ENCODE peak calls at places on chromosome 22, in seven cellular contexts. Q, N, S, F, L, B and V are unnamed samples.

GRCh38 chr22:20244744-20245576 is 23.2 kb downstream of the RTN4R start:
- DNase-seq in Q (peak), N (no peak), S (no peak), F (no peak), L (no peak), B (no peak), V (peak)

GRCh38 chr22:26642465-26643367 is 14.7 kb upstream of the MIAT start:
- DNase-seq in Q (peak), N (no peak), S (no peak), F (no peak), L (peak), B (peak), V (no peak)

GRCh38 chr22:35539487-35539886 is 1.1 kb upstream of the RASD2 start:
- DNase-seq in Q (no peak), N (no peak), S (no peak), F (no peak), L (no peak), B (no peak), V (no peak)

GRCh38 chr22:25030636-25031035 is 78.1 kb downstream of the KIAA1671 start:
- DNase-seq in Q (no peak), N (no peak), S (no peak), F (no peak), L (peak), B (no peak), V (no peak)

GRCh38 chr22:20885557-20886323 is 26.9 kb downstream of the SNAP29 start:
- DNase-seq in Q (peak), N (peak), S (peak), F (peak), L (peak), B (peak), V (peak)

GRCh38 chr22:22245935-22246525 is 1.4 kb downstream of the VPREB1 start:
- DNase-seq in Q (no peak), N (no peak), S (no peak), F (no peak), L (no peak), B (no peak), V (no peak)

GRCh38 chr22:44895296-44896055 is 114.3 kb downstream of the PHF21B start:
- DNase-seq in Q (no peak), N (no peak), S (no peak), F (no peak), L (no peak), B (no peak), V (no peak)

GRCh38 chr22:37043828-37044538 is 7.6 kb upstream of the KCTD17 start:
- DNase-seq in Q (peak), N (peak), S (peak), F (no peak), L (peak), B (peak), V (peak)

GRCh38 chr22:32480238-32480637 is 5.6 kb downstream of the FBXO7 start:
- DNase-seq in Q (peak), N (no peak), S (no peak), F (no peak), L (no peak), B (no peak), V (no peak)

GRCh38 chr22:21446128-21446826 is 20.9 kb upstream of the TMEM191C start:
- DNase-seq in Q (no peak), N (no peak), S (no peak), F (no peak), L (no peak), B (peak), V (peak)

GRCh38 chr22:26109686-26110315 is 59.5 kb upstream of the SEZ6L start:
- DNase-seq in Q (no peak), N (no peak), S (no peak), F (no peak), L (no peak), B (no peak), V (no peak)

GRCh38 chr22:24216541-24217209 is 28.2 kb downstream of the GGT5 start:
- DNase-seq in Q (peak), N (no peak), S (no peak), F (no peak), L (no peak), B (no peak), V (no peak)

GRCh38 chr22:48943567-48944432 is 883.9 kb downstream of the BRD1 start:
- DNase-seq in Q (peak), N (peak), S (no peak), F (no peak), L (no peak), B (peak), V (no peak)

GRCh38 chr22:48949375-48950149 is 878.1 kb downstream of the BRD1 start:
- DNase-seq in Q (no peak), N (no peak), S (no peak), F (no peak), L (no peak), B (peak), V (no peak)

GRCh38 chr22:25027959-25028840 is 75.7 kb downstream of the KIAA1671 start:
- DNase-seq in Q (peak), N (peak), S (no peak), F (no peak), L (peak), B (no peak), V (peak)

GRCh38 chr22:21972293-21972779 is 10.3 kb downstream of the TOP3B start:
- DNase-seq in Q (peak), N (peak), S (peak), F (no peak), L (no peak), B (no peak), V (peak)

GRCh38 chr22:19515654-19516377 is 8.4 kb downstream of the CLDN5 start:
- DNase-seq in Q (no peak), N (no peak), S (no peak), F (no peak), L (no peak), B (no peak), V (no peak)

GRCh38 chr22:50311606-50312351 is 4.3 kb upstream of the PLXNB2 start:
- DNase-seq in Q (no peak), N (no peak), S (no peak), F (no peak), L (peak), B (no peak), V (peak)

GRCh38 chr22:24157783-24158170 is 23.5 kb upstream of the SUSD2 start:
- DNase-seq in Q (peak), N (no peak), S (peak), F (no peak), L (no peak), B (no peak), V (no peak)

GRCh38 chr22:45512363-45512762 is 9.7 kb downstream of the FBLN1 start:
- DNase-seq in Q (no peak), N (no peak), S (no peak), F (no peak), L (no peak), B (no peak), V (no peak)

GRCh38 chr22:48659393-48659792 is 1168.3 kb downstream of the BRD1 start:
- DNase-seq in Q (no peak), N (no peak), S (no peak), F (no peak), L (no peak), B (no peak), V (no peak)

GRCh38 chr22:37462983-37463382 is 23.2 kb downstream of the MFNG start:
- DNase-seq in Q (peak), N (peak), S (peak), F (no peak), L (no peak), B (no peak), V (no peak)

GRCh38 chr22:49966041-49966715 is 5.6 kb downstream of the PIM3 start:
- DNase-seq in Q (no peak), N (peak), S (no peak), F (no peak), L (peak), B (peak), V (no peak)

DNA sequence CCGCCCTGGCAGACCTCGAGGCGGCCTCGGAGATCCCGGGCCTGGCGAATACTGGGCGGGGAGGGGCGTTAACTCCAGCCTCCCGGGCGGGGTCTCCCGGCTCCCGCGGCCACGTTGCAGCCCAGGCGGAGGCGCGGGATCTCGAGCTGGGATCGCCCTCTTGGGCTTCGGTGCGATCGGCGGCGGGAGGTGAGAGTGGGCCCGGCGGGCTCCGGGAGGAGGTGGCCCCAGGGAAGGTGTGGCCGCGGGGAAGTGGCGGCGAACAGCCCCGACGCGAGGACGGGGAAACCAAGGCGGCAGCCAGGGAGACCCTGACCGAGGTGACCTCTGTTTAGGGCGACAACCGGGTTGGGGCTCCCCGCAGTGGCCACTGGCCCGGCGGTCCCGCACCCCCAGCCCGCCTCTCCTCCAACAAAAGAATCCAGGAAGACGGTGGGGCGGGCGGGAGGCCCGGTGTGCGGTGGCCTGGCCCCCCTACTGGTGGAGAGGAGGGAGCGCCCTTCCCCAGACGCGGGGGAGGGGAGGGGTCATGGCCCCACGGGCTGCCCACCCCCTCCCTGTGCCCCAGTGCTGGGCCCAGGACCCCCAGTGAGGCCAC is at the start of gene PHETA2:
- DNase-seq in Q (peak), N (no peak), S (peak), F (no peak), L (peak), B (peak), V (peak)
- TF ChIP-seq CTCF in Q (peak), N (peak), S (peak), F (peak), L (peak), B (no peak), V (peak)

DNA sequence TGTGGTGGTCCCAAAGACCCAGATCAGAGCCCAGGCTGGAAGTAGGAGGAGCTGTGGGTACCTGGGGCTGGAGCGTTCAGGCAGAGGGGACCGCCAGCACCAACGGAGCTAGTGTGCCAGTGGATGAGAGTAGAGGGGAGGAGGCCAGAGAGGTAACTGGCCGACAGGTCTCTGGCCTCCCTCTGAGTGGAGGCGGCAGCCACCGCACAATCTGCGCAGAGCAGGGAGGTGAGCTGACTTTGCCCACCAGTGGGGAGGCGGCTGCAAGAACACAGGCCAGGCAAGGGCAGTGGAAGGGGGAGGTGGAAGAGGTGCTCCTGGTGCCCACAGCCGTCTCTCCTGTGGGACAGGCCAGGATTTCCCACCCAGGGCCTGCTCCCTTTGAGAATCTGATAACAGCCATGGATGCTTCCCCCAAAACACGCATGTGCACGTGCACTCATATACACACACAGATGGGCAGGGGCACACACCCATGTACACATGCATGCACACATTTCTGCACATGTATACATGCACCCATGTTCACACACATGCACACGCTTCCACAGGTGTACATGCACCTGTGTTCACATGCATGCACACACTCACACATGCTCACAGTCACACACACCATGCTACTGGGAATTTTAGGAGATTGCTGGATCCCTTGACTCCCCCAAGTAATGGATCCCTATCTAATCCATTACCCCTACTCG is 6.4 kb upstream of the MGAT3 start:
- DNase-seq in Q (no peak), N (no peak), S (no peak), F (no peak), L (no peak), B (no peak), V (no peak)
- TF ChIP-seq CTCF in Q (no peak), N (no peak), S (no peak), F (no peak), L (no peak), B (no peak), V (no peak)

DNA sequence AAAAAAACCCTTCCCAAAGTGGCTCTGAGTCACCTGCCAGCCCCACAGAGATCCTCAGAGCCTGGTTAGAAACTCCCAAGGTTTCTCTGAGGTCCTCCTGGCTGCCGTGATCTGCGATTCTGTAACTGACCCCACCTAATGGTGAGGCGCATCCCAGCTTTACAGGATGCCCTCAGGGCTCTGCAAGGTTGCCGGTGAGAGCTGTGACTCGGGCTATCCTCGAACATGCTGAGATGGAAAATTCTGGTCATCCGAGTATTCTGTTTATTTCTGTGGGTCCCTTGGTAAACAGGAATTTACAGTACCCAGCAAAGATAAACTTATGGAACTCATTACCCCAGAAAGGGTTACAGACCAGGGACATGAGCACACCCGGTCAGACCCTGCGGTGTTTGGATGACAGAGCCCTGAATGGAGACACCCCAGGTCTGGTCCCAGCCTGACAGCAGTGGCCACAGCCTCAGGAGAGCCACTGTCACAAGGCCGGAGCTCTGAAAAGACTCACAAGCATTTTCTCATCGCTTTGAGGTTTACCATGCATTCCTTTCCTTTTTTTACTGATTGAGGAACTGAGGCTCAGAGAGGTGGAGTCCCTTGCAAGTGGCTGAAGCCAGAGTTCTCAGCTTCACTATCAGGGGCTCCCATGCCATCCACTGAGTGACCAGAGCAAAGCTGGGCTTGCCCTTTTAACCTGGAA is 22.2 kb downstream of the LIF start:
- DNase-seq in Q (no peak), N (no peak), S (no peak), F (no peak), L (no peak), B (no peak), V (no peak)
- TF ChIP-seq CTCF in Q (no peak), N (no peak), S (no peak), F (no peak), L (no peak), B (no peak), V (no peak)

DNA sequence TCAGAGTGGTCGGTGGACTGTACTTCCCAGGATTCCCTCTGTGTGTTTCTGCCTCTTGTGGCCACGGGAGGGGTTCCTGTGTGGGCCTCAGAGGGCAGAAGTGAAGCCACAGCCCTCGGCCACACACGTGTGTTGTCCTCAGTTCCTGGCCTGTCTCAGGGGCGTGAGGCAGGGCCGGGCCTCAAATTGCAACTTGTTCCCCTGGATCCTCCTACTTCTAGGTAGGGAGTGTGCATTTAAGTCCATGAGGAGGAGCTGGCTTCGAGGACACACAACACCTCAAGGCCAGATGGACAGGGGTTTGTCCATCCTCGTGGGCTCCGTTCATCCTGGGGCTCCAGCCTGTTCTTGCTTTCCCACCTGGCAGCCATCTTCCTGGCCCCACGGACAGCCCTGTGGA is 573.0 kb downstream of the TBC1D22A start:
- DNase-seq in Q (no peak), N (no peak), S (no peak), F (no peak), L (no peak), B (no peak), V (no peak)
- TF ChIP-seq CTCF in Q (no peak), N (no peak), S (no peak), F (no peak), L (no peak), B (no peak), V (no peak)